ENCODE peak calls at places on chromosomes 4 and X, in five cellular contexts. W is left lung, K is progenitor cell of endocrine pancreas, N is esophagus squamous epithelium, A is AG10803. T is an unnamed sample.

GRCh38 chrX:141320801-141321200 is 78.5 kb upstream of the SPANXC start:
- DNase-seq in W (no peak), K (no peak), N (no peak), A (no peak), T (no peak)

GRCh38 chr4:7762376-7763040 is 177.2 kb downstream of the AFAP1 start:
- DNase-seq in W (no peak), K (no peak), N (no peak), A (no peak), T (no peak)

GRCh38 chrX:133850414-133850813 is 135.0 kb downstream of the GPC3 start:
- DNase-seq in W (no peak), K (no peak), N (no peak), A (no peak), T (no peak)

GRCh38 chr4:88582493-88582892 is 9.8 kb upstream of the HERC3 start:
- DNase-seq in W (no peak), K (no peak), N (no peak), A (no peak), T (no peak)

GRCh38 chr4:76198411-76199237 is 15.0 kb downstream of the SCARB2 start:
- DNase-seq in W (no peak), K (no peak), N (no peak), A (peak), T (peak)

GRCh38 chr4:168839758-168840385 is 170.2 kb downstream of the CBR4 start:
- DNase-seq in W (no peak), K (no peak), N (no peak), A (no peak), T (no peak)

GRCh38 chr4:59608466-59608865 is 1591.7 kb upstream of the ADGRL3 start:
- DNase-seq in W (no peak), K (no peak), N (no peak), A (peak), T (no peak)

GRCh38 chr4:84852081-84852480 is 114.4 kb downstream of the WDFY3 start:
- DNase-seq in W (no peak), K (no peak), N (no peak), A (no peak), T (no peak)

GRCh38 chrX:21691512-21692018 is 33.4 kb upstream of the KLHL34 start:
- DNase-seq in W (no peak), K (no peak), N (no peak), A (no peak), T (no peak)

DNA sequence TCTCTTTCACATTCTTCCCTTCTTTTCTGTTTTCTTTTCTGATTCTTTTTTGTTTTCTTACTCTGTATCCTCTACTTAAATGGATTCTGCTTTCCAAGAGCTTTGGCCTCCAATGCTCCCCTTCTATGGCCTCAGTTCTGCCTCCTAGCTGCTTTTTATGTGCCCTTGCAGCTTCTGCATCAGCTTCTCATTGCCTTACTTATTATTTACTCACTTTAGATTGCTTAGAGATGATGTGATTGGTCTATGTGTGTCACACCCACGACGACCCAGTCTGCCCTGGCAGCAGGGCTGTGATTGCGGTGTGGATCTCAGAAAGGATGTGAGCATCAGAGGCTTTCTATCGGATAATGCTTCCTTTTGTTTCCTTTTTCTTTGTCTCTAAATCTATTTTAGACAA is 71.8 kb upstream of the SMARCA5 start:
- DNase-seq in W (no peak), K (no peak), N (no peak), A (no peak), T (no peak)
- TF ChIP-seq CTCF in W (no peak), K (no peak), N (no peak), A (no peak), T (no peak)

GRCh38 chr4:40299704-40300336 is 35.3 kb upstream of the CHRNA9 start:
- DNase-seq in W (no peak), K (no peak), N (no peak), A (no peak), T (no peak)
- TF ChIP-seq CTCF in W (no peak), K (no peak), N (no peak), A (no peak), T (no peak)

DNA sequence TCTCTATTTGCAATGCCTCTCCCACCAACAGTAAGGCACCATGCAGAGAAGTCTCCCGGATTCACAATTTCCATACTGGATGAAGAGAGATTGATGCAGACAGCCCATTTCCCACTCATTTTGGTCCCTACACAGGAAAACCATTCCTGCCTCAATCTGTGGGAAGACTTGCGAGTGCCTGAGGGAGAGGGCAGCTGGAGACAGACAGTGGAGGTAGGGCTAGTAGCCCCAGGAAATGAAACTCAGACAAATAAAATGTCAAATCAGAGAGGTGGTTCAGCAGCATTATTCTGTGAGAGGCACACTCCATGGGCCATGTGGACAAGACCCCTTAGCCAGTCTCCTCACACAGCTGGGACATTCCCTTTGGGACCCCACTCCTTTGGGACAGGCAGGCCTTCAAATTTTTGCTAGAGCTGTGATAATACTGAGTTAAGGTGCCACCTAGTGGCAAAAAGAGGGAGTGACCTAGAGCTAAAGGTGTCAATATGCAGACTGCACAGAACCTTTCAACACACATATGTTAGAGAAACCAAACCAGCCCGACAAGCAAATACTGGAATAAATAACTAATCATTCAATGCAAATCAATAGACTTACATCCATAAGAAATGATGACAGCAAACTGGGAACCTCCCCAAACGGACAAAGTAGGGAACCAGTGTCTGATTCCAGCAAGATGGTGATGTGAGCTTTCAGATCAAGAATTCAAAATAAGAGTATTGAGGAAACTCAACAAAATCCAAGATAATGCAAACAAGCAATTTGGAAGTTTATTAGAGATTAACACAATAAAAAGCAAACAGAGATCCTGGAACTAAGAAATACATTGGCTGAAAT is 1865.3 kb upstream of the AGA start:
- DNase-seq in W (no peak), K (peak), N (no peak), A (peak), T (peak)
- TF ChIP-seq CTCF in W (peak), K (peak), N (peak), A (peak), T (peak)

GRCh38 chr4:119284876-119285611 is 36.9 kb downstream of the FABP2 start:
- DNase-seq in W (no peak), K (no peak), N (no peak), A (peak), T (no peak)
- TF ChIP-seq CTCF in W (no peak), K (no peak), N (no peak), A (peak), T (no peak)

GRCh38 chr4:150199056-150199455 is 120.8 kb downstream of the DCLK2 start:
- DNase-seq in W (no peak), K (no peak), N (no peak), A (no peak), T (no peak)
- TF ChIP-seq CTCF in W (no peak), K (no peak), N (no peak), A (no peak), T (no peak)

DNA sequence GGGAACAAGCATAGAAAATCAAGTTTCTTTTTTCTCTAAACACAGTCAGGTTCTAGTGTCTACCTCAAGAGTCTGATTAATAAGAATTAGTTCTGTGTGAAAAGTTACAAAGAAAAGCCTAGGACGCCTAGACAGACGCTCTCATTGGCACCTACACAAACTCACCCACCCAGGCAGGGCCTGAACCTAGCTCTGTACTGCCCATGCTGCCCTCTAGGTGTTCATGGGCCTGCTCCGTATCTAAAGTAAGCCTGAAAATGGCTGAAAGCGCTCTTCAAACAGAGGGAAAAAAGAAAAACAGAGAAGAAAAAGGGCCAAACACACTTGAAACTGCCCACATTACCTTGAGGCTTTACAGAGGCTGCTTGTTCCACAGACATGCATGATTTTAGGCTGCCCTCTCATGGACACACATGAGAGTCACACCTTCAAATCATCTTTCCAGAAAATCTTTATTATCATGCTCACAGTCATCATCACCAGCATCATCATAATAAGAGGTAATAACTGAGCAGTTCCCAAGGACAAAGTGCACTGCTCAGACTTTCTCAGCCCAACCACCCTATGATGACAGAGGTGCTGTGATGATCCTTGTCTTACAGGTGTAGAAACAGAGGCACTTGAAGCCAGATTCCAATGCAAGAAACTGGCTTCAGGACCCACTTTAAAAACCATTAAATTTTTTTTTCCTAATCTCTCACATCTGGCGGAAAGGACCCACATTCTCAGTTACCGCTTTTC is 49.6 kb downstream of the MAP7D2 start:
- DNase-seq in W (no peak), K (no peak), N (no peak), A (peak), T (peak)
- TF ChIP-seq CTCF in W (no peak), K (peak), N (peak), A (peak), T (no peak)

GRCh38 chr4:2340272-2341061 is 78.0 kb downstream of the ZFYVE28 start:
- DNase-seq in W (peak), K (peak), N (no peak), A (no peak), T (peak)
- TF ChIP-seq CTCF in W (no peak), K (no peak), N (no peak), A (no peak), T (no peak)

GRCh38 chr4:40283968-40284367 is 51.2 kb upstream of the CHRNA9 start:
- DNase-seq in W (no peak), K (no peak), N (no peak), A (peak), T (no peak)
- TF ChIP-seq CTCF in W (no peak), K (no peak), N (peak), A (no peak), T (no peak)